ENCODE peak calls at places on chromosomes 6 and 20, in ten cellular contexts. E, Q, G, D, V, C, N, J, B and K are unnamed samples.

GRCh38 chr20:36591854-36592641 is 13.5 kb upstream of the RAB5IF start:
- DNase-seq in Q (peak; percentile 53), C (no peak), G (no peak), E (peak; percentile 38), D (no peak), N (peak; percentile 27), B (no peak), J (no peak), V (no peak), K (no peak)

GRCh38 chr6:50116390-50116789 is 66.7 kb upstream of the DEFB112 start:
- DNase-seq in V (no peak), J (no peak), G (no peak), Q (no peak), C (no peak), B (no peak), E (no peak), D (no peak), N (no peak), K (no peak)

GRCh38 chr6:106799008-106799952 is 169.9 kb downstream of the QRSL1 start:
- DNase-seq in E (peak; percentile 77), B (no peak), Q (no peak), V (no peak), J (no peak), D (no peak), G (no peak), N (peak; percentile 68), C (no peak), K (no peak)

GRCh38 chr6:42962502-42963178 is 2.1 kb downstream of the GNMT start:
- DNase-seq in J (no peak), B (peak; percentile 43), G (no peak), Q (no peak), V (no peak), C (peak; percentile 50), N (no peak), D (no peak), E (no peak), K (no peak)

GRCh38 chr6:44456070-44456965 is 68.8 kb downstream of the CDC5L start:
- DNase-seq in B (peak; percentile 84), V (peak; percentile 72), Q (peak; percentile 24), C (peak; percentile 40), J (no peak), E (peak; percentile 73), G (peak; percentile 63), N (peak; percentile 56), D (peak; percentile 7), K (no peak)

GRCh38 chr6:136967874-136968752 is 46.0 kb downstream of the SLC35D3 start:
- DNase-seq in B (peak; percentile 82), N (peak; percentile 82), C (peak; percentile 81), G (peak; percentile 65), E (peak; percentile 91), V (peak; percentile 81), J (peak; percentile 37), Q (peak; percentile 46), D (peak; percentile 40), K (peak; percentile 63)

GRCh38 chr20:34473262-34473883 is 42.8 kb upstream of the DYNLRB1 start:
- DNase-seq in N (peak; percentile 19), V (peak; percentile 77), G (peak; percentile 21), E (peak; percentile 52), J (peak; percentile 37), B (no peak), Q (peak; percentile 12), D (no peak), C (no peak), K (peak; percentile 22)

GRCh38 chr6:125380474-125380873 is 78.7 kb upstream of the HDDC2 start:
- DNase-seq in G (no peak), D (no peak), E (no peak), J (no peak), C (no peak), B (no peak), V (no peak), Q (no peak), N (no peak), K (no peak)

GRCh38 chr20:4281258-4282055 is 266.1 kb upstream of the RNF24 start:
- DNase-seq in B (no peak), V (no peak), G (no peak), J (no peak), E (no peak), Q (no peak), N (no peak), C (no peak), D (no peak), K (no peak)

GRCh38 chr20:17867546-17867945 is 101.0 kb downstream of the SNX5 start:
- DNase-seq in G (no peak), J (no peak), D (no peak), C (no peak), N (no peak), B (peak; percentile 49), E (no peak), Q (no peak), V (no peak), K (no peak)

GRCh38 chr20:63577317-63577894 is 3.4 kb upstream of the HELZ2 start:
- DNase-seq in D (no peak), E (no peak), C (peak; percentile 78), N (peak; percentile 74), G (no peak), B (no peak), J (no peak), V (peak; percentile 90), Q (no peak), K (no peak)

GRCh38 chr20:35792740-35793139 is 20.9 kb downstream of the PHF20 start:
- DNase-seq in D (no peak), C (no peak), N (no peak), Q (no peak), E (no peak), J (no peak), V (no peak), B (no peak), G (no peak), K (no peak)

GRCh38 chr6:111791415-111791814 is 81.8 kb downstream of the FYN start:
- DNase-seq in C (no peak), B (no peak), E (no peak), N (no peak), D (no peak), G (no peak), Q (no peak), V (no peak), J (no peak), K (no peak)

GRCh38 chr6:165767228-165767627 is 104.2 kb upstream of the PDE10A start:
- DNase-seq in Q (no peak), J (no peak), D (no peak), C (no peak), B (no peak), G (peak; percentile 30), V (no peak), E (no peak), N (no peak), K (no peak)

GRCh38 chr6:149293244-149293643 is 24.3 kb upstream of the TAB2 start:
- DNase-seq in B (no peak), G (no peak), J (no peak), D (no peak), V (no peak), C (no peak), E (no peak), Q (no peak), N (no peak), K (no peak)

GRCh38 chr6:53258076-53258773 is 90.5 kb downstream of the ELOVL5 start:
- DNase-seq in Q (no peak), E (no peak), J (no peak), C (no peak), D (no peak), G (no peak), V (no peak), N (no peak), B (no peak), K (no peak)

GRCh38 chr20:57705103-57705899 is 4.5 kb downstream of the PMEPA1 start:
- DNase-seq in E (no peak), J (no peak), Q (no peak), D (no peak), V (no peak), N (no peak), B (no peak), C (no peak), G (no peak), K (no peak)
- H3K27ac ChIP-seq in E (no peak overlapping the region), J (no peak overlapping the region), Q (no peak overlapping the region), D (no peak overlapping the region), V (no peak overlapping the region), N (no peak overlapping the region), B (no peak overlapping the region), C (peak overlapping the region; percentile 44), G (no peak overlapping the region), K (peak overlapping the region; percentile 69)

DNA sequence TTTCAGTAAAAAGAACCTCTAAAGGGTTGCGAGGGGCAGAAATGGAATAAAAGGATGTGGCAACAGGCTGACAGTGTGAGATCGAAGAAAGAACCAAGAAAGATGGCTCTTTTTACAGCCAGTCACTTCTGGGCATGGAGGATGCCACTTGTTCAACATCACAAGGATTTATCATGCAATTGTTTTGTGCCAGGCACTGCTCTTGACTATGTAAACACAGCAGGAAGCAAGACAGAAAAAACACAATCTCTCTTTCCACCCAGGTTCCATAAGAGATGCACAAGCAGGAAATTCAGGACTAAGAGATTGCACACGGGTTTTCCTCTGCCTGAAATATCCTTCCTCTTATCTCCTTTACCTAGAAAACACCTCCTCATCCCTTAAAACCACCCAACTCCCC is 38.0 kb downstream of the FOXA2 start:
- DNase-seq in V (no peak), Q (no peak), D (no peak), B (no peak), E (no peak), N (no peak), J (no peak), G (no peak), C (no peak), K (no peak)
- H3K27ac ChIP-seq in V (no peak overlapping the region), Q (no peak overlapping the region), D (no peak overlapping the region), B (no peak overlapping the region), E (no peak overlapping the region), N (no peak overlapping the region), J (no peak overlapping the region), G (no peak overlapping the region), C (no peak overlapping the region), K (no peak overlapping the region)

DNA sequence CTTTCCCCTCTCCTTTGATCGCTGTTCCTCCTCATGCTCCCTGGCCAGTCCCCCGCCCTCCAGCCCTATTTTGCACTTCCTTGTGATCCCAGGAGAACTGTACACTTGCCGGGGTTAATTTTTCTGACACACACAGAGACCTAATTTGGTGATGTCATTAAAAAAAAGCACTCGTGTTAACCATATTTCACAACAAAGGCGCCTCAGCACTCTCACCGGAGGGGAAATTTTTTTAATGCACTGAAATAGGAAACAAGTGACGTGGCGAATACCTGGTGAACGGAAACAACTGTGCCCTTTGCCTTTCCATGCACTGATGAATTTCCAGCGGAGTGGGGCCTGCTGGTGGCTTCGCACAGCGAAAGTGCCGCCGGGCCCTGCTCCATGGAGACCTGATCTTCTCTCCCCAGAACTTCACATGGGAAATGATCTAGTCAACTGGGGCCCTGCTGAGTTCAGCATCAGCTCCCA is 53.9 kb upstream of the TAGAP start:
- DNase-seq in B (peak; percentile 87), J (no peak), C (no peak), V (no peak), Q (peak; percentile 63), D (peak; percentile 56), N (peak; percentile 44), E (no peak), G (no peak), K (no peak)
- H3K27ac ChIP-seq in B (peak overlapping the region; percentile 83), J (no peak overlapping the region), C (no peak overlapping the region), V (no peak overlapping the region), Q (peak overlapping the region; percentile 70), D (peak overlapping the region; percentile 48), N (peak overlapping the region; percentile 61), E (no peak overlapping the region), G (no peak overlapping the region), K (no peak overlapping the region)

DNA sequence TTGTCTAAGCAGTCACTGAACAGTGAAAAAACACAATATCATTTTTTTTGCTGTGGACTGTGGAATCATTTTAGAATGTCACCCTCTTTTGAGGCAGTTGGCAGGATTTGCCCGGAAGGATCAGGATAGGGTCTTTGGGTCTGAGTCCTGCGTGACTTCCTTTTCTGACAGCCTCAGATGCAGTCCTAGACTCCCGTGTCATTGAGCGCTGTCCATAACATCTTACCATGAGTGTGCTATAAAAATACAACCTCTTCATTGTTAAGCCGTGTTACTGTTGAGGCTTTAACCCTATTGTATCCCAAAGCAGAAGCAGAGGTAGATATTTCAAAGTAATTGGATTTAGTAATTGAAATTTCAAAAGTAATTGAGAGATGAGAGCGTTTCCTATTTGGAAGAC is 30.6 kb downstream of the ARID1B start:
- DNase-seq in J (no peak), E (no peak), B (no peak), N (no peak), G (peak; percentile 13), V (no peak), Q (no peak), C (no peak), D (no peak), K (no peak)
- H3K27ac ChIP-seq in J (peak overlapping the region; percentile 51), E (no peak overlapping the region), B (no peak overlapping the region), N (no peak overlapping the region), G (no peak overlapping the region), V (no peak overlapping the region), Q (no peak overlapping the region), C (no peak overlapping the region), D (no peak overlapping the region), K (peak overlapping the region; percentile 11)